ENCODE peak calls at places on chromosomes 4 and X, in four cellular contexts. V is dorsolateral prefrontal cortex, N is transverse colon, J is mesendoderm. I is an unnamed sample.
A peak's percentile ranks its signal among the peaks of the same experiment; 100 is the strongest.

GRCh38 chr4:3315566-3315965 is 22.7 kb downstream of the RGS12 start:
- DNase-seq in N (no peak), V (no peak), J (no peak), I (no peak)

GRCh38 chr4:109574443-109574850 is 14.4 kb downstream of the MCUB start:
- DNase-seq in N (no peak), J (peak; percentile 26), V (no peak), I (no peak)

GRCh38 chr4:155548173-155548572 is 118.5 kb upstream of the GUCY1A1 start:
- DNase-seq in V (no peak), N (no peak), J (peak; percentile 16), I (no peak)

GRCh38 chr4:21862917-21863316 is 85.7 kb downstream of the KCNIP4 start:
- DNase-seq in N (no peak), V (no peak), J (no peak), I (no peak)

GRCh38 chr4:189117426-189117825 is 823.2 kb upstream of the FRG1 start:
- DNase-seq in J (peak; percentile 19), V (no peak), N (no peak), I (no peak)

GRCh38 chr4:2274320-2275043 is 12.6 kb upstream of the MXD4 start:
- DNase-seq in J (no peak), N (no peak), V (no peak), I (no peak)

GRCh38 chrX:54891573-54891972 is 29.1 kb upstream of the TRO start:
- DNase-seq in V (no peak), J (peak; percentile 59), N (peak; percentile 19), I (no peak)

GRCh38 chr4:151039733-151040132 is 24.6 kb upstream of the LRBA start:
- DNase-seq in N (no peak), V (no peak), J (no peak), I (no peak)

GRCh38 chrX:24981030-24981429 is 34.7 kb downstream of the ARX start:
- DNase-seq in J (no peak), N (no peak), V (no peak), I (no peak)

GRCh38 chrX:72050011-72050410 is 81.7 kb downstream of the RTL5 start:
- DNase-seq in V (no peak), N (no peak), J (no peak), I (no peak)

GRCh38 chr4:1464581-1465171 is 58.4 kb upstream of the NKX1-1 start:
- DNase-seq in V (no peak), N (no peak), J (no peak), I (no peak)

GRCh38 chr4:151356510-151356909 is 31.1 kb upstream of the SH3D19 start:
- DNase-seq in J (no peak), V (no peak), N (no peak), I (no peak)

GRCh38 chr4:122218762-122219161 is 66.6 kb downstream of the BLTP1 start:
- DNase-seq in J (peak; percentile 31), V (no peak), N (no peak), I (no peak)

GRCh38 chr4:92654084-92654483 is 350.3 kb downstream of the GRID2 start:
- DNase-seq in V (no peak), J (peak; percentile 74), N (no peak), I (no peak)

GRCh38 chr4:55027596-55027995 is 97.8 kb downstream of the KDR start:
- DNase-seq in N (no peak), V (no peak), J (no peak), I (no peak)

GRCh38 chr4:101527186-101527585 is 179.9 kb upstream of the PPP3CA start:
- DNase-seq in J (no peak), V (no peak), N (no peak), I (no peak)

GRCh38 chrX:150348365-150348764 is 14.8 kb upstream of the MAMLD1 start:
- DNase-seq in V (no peak), J (peak; percentile 92), N (no peak), I (no peak)

GRCh38 chrX:153319295-153319694 is 2.3 kb downstream of the PNMA6F start:
- DNase-seq in N (no peak), J (no peak), V (no peak), I (no peak)

GRCh38 chrX:122500556-122500955 is 683.5 kb upstream of the GRIA3 start:
- DNase-seq in V (no peak), N (no peak), J (no peak), I (no peak)

GRCh38 chrX:144810539-144810938 is 436.8 kb upstream of the SPANXN1 start:
- DNase-seq in N (no peak), J (no peak), V (no peak), I (no peak)

GRCh38 chr4:166153539-166153938 is 280.5 kb downstream of the TLL1 start:
- DNase-seq in J (no peak), N (no peak), V (no peak), I (no peak)

GRCh38 chr4:23789765-23790164 is 100.1 kb downstream of the PPARGC1A start:
- DNase-seq in N (no peak), V (no peak), J (peak; percentile 59), I (no peak)

GRCh38 chrX:113470166-113470565 is 629.5 kb upstream of the AMOT start:
- DNase-seq in N (no peak), J (peak; percentile 8), V (no peak), I (no peak)

GRCh38 chr4:15575951-15576350 is 79.2 kb downstream of the FBXL5 start:
- DNase-seq in V (no peak), J (no peak), N (no peak), I (no peak)

GRCh38 chrX:39017062-39017461 is 215.8 kb downstream of the MID1IP1 start:
- DNase-seq in V (no peak), J (no peak), N (no peak), I (no peak)

GRCh38 chr4:88630756-88631155 is 38.5 kb downstream of the HERC3 start:
- DNase-seq in J (no peak), V (no peak), N (no peak), I (no peak)

DNA sequence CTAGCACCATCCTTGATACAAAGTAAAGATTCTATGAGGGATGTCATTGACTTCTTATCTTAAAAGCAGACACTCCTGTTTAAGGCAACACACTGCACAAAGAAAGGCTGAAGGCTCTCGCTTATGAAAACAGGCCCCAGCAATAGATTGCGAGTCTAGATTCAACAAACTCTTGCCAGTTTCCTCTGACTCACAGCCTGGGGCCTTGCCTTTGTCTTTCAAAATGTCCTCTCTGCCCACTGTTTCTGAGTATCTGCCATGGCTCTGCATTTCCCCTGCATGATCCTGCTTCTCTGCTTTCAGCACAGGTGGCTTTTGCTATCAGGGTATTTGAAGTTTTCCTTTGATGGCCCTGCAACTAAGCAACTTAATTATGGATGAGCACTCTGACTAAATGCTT is 32.4 kb downstream of the NDP start:
- DNase-seq in J (no peak), V (no peak), N (no peak), I (no peak)
- H3K27ac ChIP-seq in J (no peak overlapping the region), V (no peak overlapping the region), N (no peak overlapping the region), I (no peak overlapping the region)

GRCh38 chrX:96721398-96721797 is 36.8 kb downstream of the DIAPH2 start:
- DNase-seq in J (no peak), V (no peak), N (no peak), I (no peak)
- H3K27ac ChIP-seq in J (no peak overlapping the region), V (no peak overlapping the region), N (no peak overlapping the region), I (no peak overlapping the region)

DNA sequence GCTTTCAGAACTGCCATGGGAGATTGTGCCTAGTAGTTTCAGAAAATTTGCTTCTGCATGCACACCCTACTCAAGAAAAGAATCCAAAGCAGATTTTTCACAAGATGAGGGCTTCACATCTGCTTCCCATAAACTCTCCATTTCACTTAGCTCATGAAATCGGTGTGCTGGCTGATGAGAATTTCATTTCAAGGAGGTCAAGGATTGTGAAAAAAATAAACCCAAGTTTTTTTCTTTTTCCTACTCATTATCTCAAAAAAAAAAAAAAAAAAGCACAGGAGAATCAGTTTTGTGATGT is 3.4 kb upstream of the ADH7 start:
- DNase-seq in V (no peak), J (no peak), N (no peak), I (no peak)
- H3K27ac ChIP-seq in V (no peak overlapping the region), J (no peak overlapping the region), N (no peak overlapping the region), I (no peak overlapping the region)

DNA sequence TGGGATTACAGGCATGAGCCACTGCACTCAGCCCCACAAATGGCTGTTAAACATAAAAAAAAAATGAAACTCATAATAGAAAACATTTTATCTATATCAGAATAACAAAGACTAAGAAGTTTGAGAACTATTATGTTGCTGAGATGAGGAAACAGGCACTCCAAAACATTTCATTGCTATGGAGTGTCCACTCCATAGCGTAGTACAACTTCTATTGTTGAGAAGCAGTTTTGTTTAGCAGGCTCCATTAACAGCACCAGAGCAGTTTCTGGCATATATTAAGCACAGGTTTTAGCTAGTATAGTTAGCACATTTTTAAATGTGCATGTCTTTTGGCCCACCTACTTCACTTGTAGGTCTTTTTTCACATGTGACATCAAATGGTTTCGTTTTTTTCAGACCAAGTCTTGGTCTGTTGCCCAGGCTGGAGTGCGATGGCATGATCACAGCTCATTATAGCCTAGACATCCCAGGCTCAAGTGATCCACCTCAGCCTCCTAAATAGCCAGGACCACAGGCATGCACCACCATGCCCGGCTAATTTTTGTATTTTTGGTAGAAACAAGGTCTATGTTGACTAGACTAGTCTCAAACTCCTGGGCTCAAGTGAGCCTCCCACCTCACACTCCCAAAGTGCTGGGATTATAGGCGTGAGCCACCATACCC is 5.8 kb downstream of the HMGB2 start:
- DNase-seq in N (no peak), V (no peak), J (no peak), I (no peak)
- H3K27ac ChIP-seq in N (no peak overlapping the region), V (no peak overlapping the region), J (no peak overlapping the region), I (no peak overlapping the region)

GRCh38 chrX:151984891-151985290 is 10.4 kb upstream of the GABRE start:
- DNase-seq in N (no peak), V (no peak), J (no peak), I (no peak)
- H3K27ac ChIP-seq in N (no peak overlapping the region), V (no peak overlapping the region), J (no peak overlapping the region), I (no peak overlapping the region)

DNA sequence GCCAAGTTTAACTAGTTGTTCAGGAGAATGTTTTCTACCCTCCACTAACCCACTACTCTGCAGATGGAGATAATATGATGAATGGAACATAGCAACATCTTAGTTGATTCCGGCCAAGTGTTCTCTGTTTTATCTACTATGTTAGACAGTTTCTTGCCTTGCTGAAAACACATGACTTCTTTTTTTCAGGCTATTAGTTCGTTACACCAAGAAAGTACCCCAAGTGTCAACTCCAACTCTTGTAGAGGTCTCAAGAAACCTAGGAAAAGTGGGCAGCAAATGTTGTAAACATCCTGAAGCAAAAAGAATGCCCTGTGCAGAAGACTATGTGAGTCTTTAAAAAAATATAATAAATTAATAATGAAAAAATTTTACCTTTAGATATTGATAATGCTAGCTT is 13.3 kb downstream of the ALB start:
- DNase-seq in J (no peak), N (no peak), V (no peak), I (no peak)
- H3K27ac ChIP-seq in J (no peak overlapping the region), N (no peak overlapping the region), V (no peak overlapping the region), I (no peak overlapping the region)

GRCh38 chr4:139552908-139553307 is 3.1 kb downstream of the SETD7 start:
- DNase-seq in N (no peak), V (no peak), J (no peak), I (no peak)
- H3K27ac ChIP-seq in N (peak overlapping the region; percentile 90), V (peak overlapping the region; percentile 53), J (no peak overlapping the region), I (peak overlapping the region; percentile 4)

DNA sequence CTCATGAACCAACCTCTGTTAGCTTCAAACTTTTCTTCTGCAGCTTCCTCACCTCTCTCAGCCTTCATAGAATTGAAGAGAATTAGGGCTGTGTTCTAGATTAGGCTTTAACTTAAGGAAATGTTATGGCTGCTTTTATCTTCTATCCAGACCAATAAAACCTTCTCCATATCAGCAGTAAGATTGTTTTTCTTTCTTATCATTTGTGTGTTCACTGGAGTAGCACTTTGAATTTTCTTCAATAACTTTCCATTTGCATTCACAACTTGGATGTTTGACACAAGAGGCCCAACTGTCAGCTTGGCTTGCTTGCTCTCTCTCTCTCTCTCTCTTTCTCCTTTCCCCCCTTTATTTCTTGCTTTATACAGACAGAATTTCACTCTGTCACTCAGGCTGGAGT is 22.8 kb upstream of the SOWAHB start:
- DNase-seq in V (no peak), N (no peak), J (no peak), I (no peak)
- H3K27ac ChIP-seq in V (no peak overlapping the region), N (peak overlapping the region; percentile 35), J (no peak overlapping the region), I (no peak overlapping the region)